ENCODE peak calls at places on chromosomes 16 and 17, in eight cellular contexts. N is K562, V is HepG2, E is Panc1, M is upper lobe of left lung, X is HCT116, K is GM12878, B is GM23338. Z is an unnamed sample. For H3K4me1, the result is how much of the 10 kb centered on the place peaks cover.

GRCh38 chr16:10609410-10609774 is 29.0 kb upstream of the EMP2 start:
- ATAC-seq in N (no peak), V (peak), E (no peak), M (peak), X (no peak), K (no peak), B (no peak), Z (peak)

GRCh38 chr16:89642574-89642973 is 14.9 kb downstream of the CHMP1A start:
- ATAC-seq in N (no peak), V (no peak), E (no peak), M (no peak), X (no peak), K (no peak), B (no peak), Z (no peak)

GRCh38 chr17:73635101-73635767 is 9.0 kb downstream of the SDK2 start:
- ATAC-seq in N (no peak), V (no peak), E (no peak), M (no peak), X (no peak), K (no peak), B (peak), Z (no peak)

GRCh38 chr16:27426423-27427408 is 24.7 kb downstream of the IL21R start:
- ATAC-seq in N (peak), V (peak), E (peak), M (no peak), X (peak), K (peak), B (peak), Z (no peak)

GRCh38 chr17:7222972-7223292 is 3.2 kb downstream of the ACADVL start:
- ATAC-seq in N (no peak), V (no peak), E (peak), M (no peak), X (no peak), K (no peak), B (no peak), Z (no peak)

GRCh38 chr17:1197379-1197778 is 17.6 kb upstream of the ABR start:
- ATAC-seq in N (no peak), V (no peak), E (no peak), M (peak), X (no peak), K (peak), B (no peak), Z (peak)

GRCh38 chr16:50407351-50407750 is 38.6 kb upstream of the BRD7 start:
- ATAC-seq in N (no peak), V (no peak), E (no peak), M (no peak), X (no peak), K (no peak), B (peak), Z (no peak)

GRCh38 chr17:12134101-12134500 is 113.4 kb downstream of the MAP2K4 start:
- ATAC-seq in N (no peak), V (no peak), E (no peak), M (no peak), X (no peak), K (no peak), B (no peak), Z (no peak)

GRCh38 chr16:74633686-74634085 is 26.8 kb upstream of the GLG1 start:
- ATAC-seq in N (no peak), V (no peak), E (no peak), M (no peak), X (no peak), K (no peak), B (no peak), Z (no peak)

GRCh38 chr16:10265770-10266615 is 83.8 kb upstream of the GRIN2A start:
- ATAC-seq in N (no peak), V (peak), E (no peak), M (no peak), X (no peak), K (no peak), B (no peak), Z (no peak)

GRCh38 chr17:2906907-2907306 is 110.7 kb downstream of the RAP1GAP2 start:
- ATAC-seq in N (no peak), V (no peak), E (no peak), M (no peak), X (no peak), K (no peak), B (no peak), Z (no peak)

GRCh38 chr17:10357768-10358167 is 15.0 kb downstream of the MYH13 start:
- ATAC-seq in N (peak), V (peak), E (no peak), M (no peak), X (peak), K (peak), B (peak), Z (no peak)

GRCh38 chr17:81701288-81702071 is 1.7 kb upstream of the MRPL12 start:
- ATAC-seq in N (peak), V (peak), E (peak), M (no peak), X (peak), K (peak), B (peak), Z (no peak)
- TF ChIP-seq POLR2AphosphoS5 in N (no peak), V (peak), E (no peak), M (no peak), X (no peak), K (no peak), B (no peak), Z (no peak)

DNA sequence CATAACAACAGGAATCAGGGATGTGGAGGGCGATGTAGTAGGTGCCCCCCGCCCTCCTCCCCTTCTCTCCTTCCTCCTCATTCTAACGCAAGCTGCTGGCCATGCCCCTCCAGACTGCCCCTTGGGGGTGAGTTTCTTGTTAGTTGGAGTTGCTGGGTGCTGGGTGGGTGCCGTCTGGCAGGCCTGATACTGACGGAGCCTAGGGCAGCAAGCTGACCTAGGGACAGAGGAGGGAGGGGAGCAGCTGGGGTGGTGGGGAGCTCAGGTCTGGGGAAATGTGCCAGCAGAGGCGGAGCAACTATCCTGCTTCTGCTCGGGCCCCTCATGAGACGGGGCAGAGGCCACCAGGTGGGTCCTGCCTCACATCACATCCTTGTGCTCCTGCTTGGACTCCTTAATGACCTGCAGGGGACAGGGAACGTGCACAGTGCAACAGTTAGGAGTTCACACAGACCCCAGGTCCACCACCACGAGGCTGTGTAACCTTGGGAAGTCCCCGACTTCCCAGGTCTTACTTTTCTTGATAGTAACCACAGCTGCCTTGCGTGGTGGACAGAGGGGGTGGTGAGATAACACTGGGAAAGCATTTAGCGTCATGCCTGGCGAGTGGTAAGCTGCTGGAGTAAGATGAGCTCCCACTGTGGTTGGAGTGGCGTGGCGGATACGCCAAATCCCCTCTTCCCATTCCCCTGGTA is 7.9 kb upstream of the EFTUD2 start:
- ATAC-seq in N (peak), V (no peak), E (no peak), M (no peak), X (no peak), K (no peak), B (no peak), Z (no peak)
- H3K27ac ChIP-seq in N (peak), V (no peak), E (no peak), M (no peak), X (no peak), K (no peak), B (no peak), Z (no peak)

GRCh38 chr17:48624544-48625501 is 1.3 kb downstream of the HOXB9 start:
- ATAC-seq in N (peak), V (peak), E (peak), M (no peak), X (peak), K (peak), B (peak), Z (peak)
- H3K4me1 ChIP-seq in N (under half), V (under half), E (half or more), M (under half), X (under half), K (under half), B (under half), Z (under half)

GRCh38 chr16:23324727-23325126 is 22.6 kb downstream of the SCNN1B start:
- ATAC-seq in N (no peak), V (peak), E (peak), M (peak), X (no peak), K (no peak), B (no peak), Z (no peak)
- TF ChIP-seq POLR2AphosphoS5 in N (no peak), V (no peak), E (no peak), M (peak), X (no peak), K (no peak), B (no peak), Z (no peak)

GRCh38 chr17:82805254-82805653 is 34.6 kb downstream of the ZNF750 start:
- ATAC-seq in N (no peak), V (no peak), E (no peak), M (no peak), X (no peak), K (no peak), B (no peak), Z (no peak)

GRCh38 chr17:82802141-82802540 is 37.7 kb downstream of the ZNF750 start:
- ATAC-seq in N (no peak), V (no peak), E (no peak), M (no peak), X (no peak), K (no peak), B (no peak), Z (no peak)

GRCh38 chr17:82804442-82805191 is 35.2 kb downstream of the ZNF750 start:
- ATAC-seq in N (no peak), V (no peak), E (no peak), M (peak), X (no peak), K (no peak), B (no peak), Z (peak)

GRCh38 chr17:82803185-82803584 is 36.6 kb downstream of the ZNF750 start:
- ATAC-seq in N (no peak), V (no peak), E (no peak), M (no peak), X (no peak), K (no peak), B (no peak), Z (no peak)

DNA sequence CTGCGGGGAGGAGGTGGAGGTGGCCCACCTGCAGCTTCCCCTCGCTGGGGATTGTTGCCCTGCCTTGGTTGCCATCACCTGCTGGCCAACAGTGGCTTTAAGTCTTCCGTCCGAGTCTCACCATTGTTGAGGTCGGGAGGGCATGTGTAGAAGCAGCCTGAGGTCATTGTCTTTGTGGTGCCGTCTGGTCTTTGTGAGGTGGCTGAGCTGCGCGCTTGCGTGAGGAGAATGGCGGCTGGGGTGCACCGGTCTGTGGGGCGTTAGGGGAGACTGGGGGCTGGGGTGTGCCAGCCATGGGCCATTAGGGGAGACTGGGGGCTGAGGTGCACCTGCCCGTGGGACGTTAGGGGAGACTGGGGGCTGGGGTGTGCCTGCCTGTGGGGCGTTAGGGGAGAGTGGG is 36.2 kb downstream of the ZNF750 start:
- ATAC-seq in N (no peak), V (no peak), E (no peak), M (no peak), X (no peak), K (no peak), B (no peak), Z (no peak)
- H3K27ac ChIP-seq in N (no peak), V (no peak), E (no peak), M (no peak), X (no peak), K (no peak), B (no peak), Z (no peak)

GRCh38 chr17:75386430-75386829 is 19.0 kb downstream of the GRB2 start:
- ATAC-seq in N (no peak), V (no peak), E (no peak), M (no peak), X (no peak), K (no peak), B (no peak), Z (no peak)
- H3K4me1 ChIP-seq in N (under half), V (half or more), E (under half), M (under half), X (under half), K (under half), B (under half), Z (under half)

GRCh38 chr16:84828322-84828721 is 8.5 kb downstream of the CRISPLD2 start:
- ATAC-seq in N (no peak), V (no peak), E (no peak), M (no peak), X (no peak), K (no peak), B (no peak), Z (no peak)
- TF ChIP-seq POLR2AphosphoS5 in N (no peak), V (no peak), E (no peak), M (no peak), X (no peak), K (no peak), B (no peak), Z (peak)

DNA sequence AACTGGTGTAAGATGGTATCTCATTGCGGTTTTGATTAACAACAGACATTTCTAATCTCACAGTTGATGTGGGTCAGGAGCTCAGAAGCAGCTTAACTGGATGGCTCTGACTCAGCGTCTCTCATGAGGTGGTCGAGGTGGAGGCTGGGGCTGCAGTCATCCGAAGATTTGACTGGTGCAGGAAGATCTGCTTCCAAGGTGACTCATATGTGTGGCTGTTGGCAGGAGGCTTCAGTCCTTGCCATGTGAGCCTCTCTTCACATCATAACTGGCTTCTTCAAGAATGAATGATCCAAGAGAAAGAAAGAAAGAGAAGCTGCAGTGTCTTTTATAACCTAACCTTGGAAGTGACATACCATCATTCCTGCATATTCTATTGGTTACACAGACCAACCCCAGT is 376.1 kb downstream of the SEC14L1 start:
- ATAC-seq in N (no peak), V (no peak), E (peak), M (no peak), X (peak), K (no peak), B (no peak), Z (no peak)
- H3K27ac ChIP-seq in N (no peak), V (no peak), E (no peak), M (no peak), X (no peak), K (no peak), B (no peak), Z (no peak)

GRCh38 chr16:88325087-88325750 is 57.5 kb upstream of the ZNF469 start:
- ATAC-seq in N (no peak), V (no peak), E (no peak), M (no peak), X (no peak), K (no peak), B (no peak), Z (no peak)
- H3K4me1 ChIP-seq in N (under half), V (under half), E (under half), M (under half), X (under half), K (under half), B (under half), Z (under half)

DNA sequence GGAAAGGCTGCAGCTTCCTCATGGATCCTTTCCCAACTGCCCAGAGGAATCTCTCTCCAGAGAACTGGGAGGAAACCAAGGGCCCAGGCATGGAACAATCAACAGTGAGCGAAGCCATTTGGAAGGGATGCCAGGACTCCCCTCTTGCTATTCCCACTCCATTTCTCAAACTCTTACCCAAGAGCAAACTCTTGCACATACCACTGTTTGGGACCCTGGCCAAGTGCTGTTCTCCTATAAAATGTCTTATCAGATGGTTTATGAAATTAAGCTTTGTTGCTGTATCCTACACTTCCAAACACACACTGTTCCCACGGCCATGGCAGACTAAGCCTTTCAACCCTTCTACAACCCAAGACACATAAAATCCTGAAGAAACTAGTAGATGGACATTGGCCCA is 48.3 kb upstream of the AXIN2 start:
- ATAC-seq in N (no peak), V (no peak), E (no peak), M (no peak), X (no peak), K (no peak), B (no peak), Z (no peak)
- TF ChIP-seq POLR2AphosphoS5 in N (no peak), V (no peak), E (no peak), M (no peak), X (no peak), K (no peak), B (no peak), Z (no peak)

Z was measured in gastroesophageal sphincter.